ENCODE peak calls at places on chromosomes 13 and 19, in five cellular contexts. Q is heart right ventricle, I is cardiac muscle cell, H is A549, N is right lobe of liver. U is an unnamed sample.

GRCh38 chr19:8585894-8586750 is 8.9 kb upstream of the MYO1F start:
- DNase-seq in Q (no peak), I (peak), H (no peak), N (no peak), U (peak)

GRCh38 chr13:47396915-47397314 is 500.1 kb upstream of the HTR2A start:
- DNase-seq in Q (no peak), I (no peak), H (no peak), N (no peak), U (no peak)

GRCh38 chr13:83613524-83613923 is 268.8 kb downstream of the SLITRK1 start:
- DNase-seq in Q (no peak), I (no peak), H (no peak), N (no peak), U (no peak)

GRCh38 chr19:2268480-2268830 is 12.2 kb upstream of the JSRP1 start:
- DNase-seq in Q (no peak), I (no peak), H (no peak), N (no peak), U (peak)

GRCh38 chr19:16206046-16206605 is 8.4 kb downstream of the AP1M1 start:
- DNase-seq in Q (no peak), I (no peak), H (no peak), N (no peak), U (no peak)

GRCh38 chr19:50415661-50416033 is 3.1 kb upstream of the SPIB start:
- DNase-seq in Q (no peak), I (no peak), H (no peak), N (no peak), U (peak)

GRCh38 chr19:51124216-51124615 is 490 bp upstream of the SIGLEC9 start:
- DNase-seq in Q (no peak), I (no peak), H (no peak), N (no peak), U (no peak)

GRCh38 chr13:49641810-49642291 is 13.5 kb downstream of the ARL11 start:
- DNase-seq in Q (peak), I (no peak), H (no peak), N (peak), U (no peak)

GRCh38 chr13:112968380-112968909 is 569 bp upstream of the MCF2L start:
- DNase-seq in Q (no peak), I (peak), H (peak), N (peak), U (no peak)

GRCh38 chr19:17125728-17126677 is 50.4 kb downstream of the MYO9B start:
- DNase-seq in Q (peak), I (no peak), H (no peak), N (peak), U (no peak)

GRCh38 chr13:26811636-26812035 is 51.0 kb upstream of the GPR12 start:
- DNase-seq in Q (no peak), I (no peak), H (no peak), N (no peak), U (no peak)

GRCh38 chr19:39304701-39305571 is 8.7 kb downstream of the IFNL1 start:
- DNase-seq in Q (no peak), I (peak), H (no peak), N (no peak), U (no peak)

GRCh38 chr19:32702010-32702409 is 10.4 kb downstream of the NUDT19 start:
- DNase-seq in Q (no peak), I (no peak), H (no peak), N (no peak), U (no peak)

GRCh38 chr13:19634129-19634740 is 776 bp downstream of the MPHOSPH8 start:
- DNase-seq in Q (no peak), I (peak), H (no peak), N (no peak), U (peak)

GRCh38 chr19:47762615-47763308 is 15.7 kb upstream of the SELENOW start:
- DNase-seq in Q (peak), I (no peak), H (no peak), N (no peak), U (no peak)

GRCh38 chr13:79386125-79386822 is 19.8 kb downstream of the RBM26 start:
- DNase-seq in Q (no peak), I (no peak), H (no peak), N (no peak), U (no peak)

GRCh38 chr19:56671613-56671994 is at the start of gene ZNF835:
- DNase-seq in Q (peak), I (peak), H (no peak), N (peak), U (no peak)

GRCh38 chr13:99190147-99190985 is 10.3 kb upstream of the UBAC2 start:
- DNase-seq in Q (no peak), I (no peak), H (no peak), N (no peak), U (no peak)
- H3K27ac ChIP-seq in Q (no peak), I (no peak), H (no peak), N (no peak), U (no peak)

DNA sequence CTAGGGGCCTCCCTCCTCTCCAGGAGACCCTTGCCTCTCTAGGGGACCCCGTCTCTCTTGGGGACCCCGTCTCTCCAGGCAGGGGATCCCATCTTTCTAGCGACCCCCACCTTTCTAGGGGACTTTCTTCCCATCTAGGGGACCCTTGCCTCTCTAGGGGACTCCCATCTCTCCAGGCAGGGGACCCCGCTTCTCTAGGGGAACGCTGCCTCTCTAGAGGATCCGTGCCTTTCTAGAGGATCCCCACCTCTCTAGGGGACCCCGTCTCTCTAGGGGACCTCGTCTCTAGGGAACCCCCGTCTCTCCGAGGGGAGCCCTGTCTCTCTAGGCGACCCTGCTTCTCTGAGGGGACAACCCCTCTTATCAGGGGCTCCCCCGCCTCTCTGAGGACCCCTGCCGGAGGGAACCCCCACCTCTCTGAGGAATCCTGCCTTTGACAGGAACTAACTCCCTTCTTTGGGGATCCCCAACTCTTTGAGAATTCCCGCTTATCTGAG is 19.1 kb upstream of the GATAD2A start:
- DNase-seq in Q (no peak), I (no peak), H (no peak), N (no peak), U (no peak)
- TF ChIP-seq CTCF in Q (peak), I (peak), H (no peak), N (no peak), U (no peak)

GRCh38 chr19:460877-461609 is at the start of gene SHC2:
- DNase-seq in Q (peak), I (peak), H (no peak), N (no peak), U (no peak)

GRCh38 chr19:457636-458035 is 3.2 kb downstream of the SHC2 start:
- DNase-seq in Q (no peak), I (no peak), H (no peak), N (no peak), U (no peak)

GRCh38 chr19:458091-459042 is 2.5 kb downstream of the SHC2 start:
- DNase-seq in Q (no peak), I (no peak), H (no peak), N (no peak), U (no peak)

GRCh38 chr19:461664-462551 is 1.1 kb upstream of the SHC2 start:
- DNase-seq in Q (no peak), I (peak), H (no peak), N (peak), U (no peak)

GRCh38 chr19:459724-460511 is 915 bp downstream of the SHC2 start:
- DNase-seq in Q (peak), I (peak), H (peak), N (peak), U (no peak)
- H3K27ac ChIP-seq in Q (peak), I (peak), H (peak), N (peak), U (no peak)

GRCh38 chr13:24134772-24135171 is 25.7 kb upstream of the SPATA13 start:
- DNase-seq in Q (no peak), I (no peak), H (no peak), N (no peak), U (no peak)

GRCh38 chr13:24130134-24130792 is 30.3 kb upstream of the SPATA13 start:
- DNase-seq in Q (no peak), I (no peak), H (no peak), N (no peak), U (no peak)

GRCh38 chr13:24128962-24129361 is 31.6 kb upstream of the SPATA13 start:
- DNase-seq in Q (no peak), I (no peak), H (no peak), N (no peak), U (no peak)

GRCh38 chr13:24133396-24133795 is 27.1 kb upstream of the SPATA13 start:
- DNase-seq in Q (no peak), I (no peak), H (no peak), N (no peak), U (no peak)

GRCh38 chr13:24131749-24132148 is 28.8 kb upstream of the SPATA13 start:
- DNase-seq in Q (no peak), I (no peak), H (no peak), N (no peak), U (no peak)
- TF ChIP-seq CTCF in Q (no peak), I (no peak), H (no peak), N (no peak), U (no peak)

DNA sequence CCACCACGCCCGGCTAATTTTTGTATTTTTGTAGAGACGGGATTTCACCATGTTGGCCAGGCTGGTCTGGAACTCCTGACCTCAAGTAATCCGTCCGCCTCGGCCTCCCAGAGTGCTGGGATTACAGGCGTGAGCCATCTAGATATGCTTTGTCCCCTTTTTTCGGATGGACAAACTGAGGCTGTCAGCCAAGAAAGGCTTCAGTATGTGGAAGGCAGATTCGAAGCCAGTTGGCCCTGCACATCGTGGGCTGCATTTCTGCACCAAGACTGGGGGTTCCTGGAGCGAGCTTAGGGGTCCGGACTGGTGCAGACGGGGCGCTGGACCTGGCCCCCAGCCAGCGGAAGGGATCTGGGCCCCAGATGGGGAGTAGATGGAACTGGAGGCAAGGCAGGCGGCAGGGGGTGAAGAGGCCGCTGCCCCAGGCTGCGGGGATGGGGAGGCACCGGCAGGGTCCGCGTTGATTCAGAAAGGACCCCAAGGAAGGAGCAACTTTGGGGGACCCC is 9.7 kb upstream of the JUND start:
- DNase-seq in Q (no peak), I (no peak), H (no peak), N (peak), U (no peak)
- H3K27ac ChIP-seq in Q (peak), I (peak), H (peak), N (peak), U (no peak)

DNA sequence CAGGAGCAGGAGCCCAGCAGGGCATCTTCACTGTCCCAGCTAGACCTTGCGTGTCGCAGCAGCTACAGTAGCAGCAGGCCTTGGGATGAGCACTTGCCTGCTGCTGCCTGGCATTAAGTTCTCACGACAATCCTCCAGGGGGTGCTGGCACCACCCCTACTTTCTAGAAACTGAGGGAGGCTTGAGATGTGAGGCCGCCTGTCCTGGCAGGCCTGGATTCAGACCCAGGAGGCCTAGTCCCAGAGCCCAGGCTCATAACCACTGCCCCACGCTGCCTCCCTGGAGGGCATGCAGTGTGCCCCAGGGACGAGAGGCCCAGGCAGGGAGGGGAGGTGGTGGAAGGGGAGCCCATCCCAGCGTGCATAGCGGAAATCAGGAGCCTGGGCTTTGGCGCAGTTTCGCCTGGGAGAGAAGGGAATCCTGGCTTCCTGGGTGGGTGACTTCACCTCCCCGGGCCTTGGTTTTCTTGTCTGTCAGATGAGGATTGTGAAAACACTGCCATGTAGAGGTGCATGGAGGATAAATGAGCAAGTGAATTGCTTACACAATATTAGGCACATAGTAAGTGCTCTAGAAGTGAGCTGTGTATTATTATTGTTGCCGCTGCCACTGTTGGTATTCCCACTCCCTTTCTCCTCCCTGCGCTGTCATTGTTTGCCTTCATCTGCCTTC is 26.1 kb downstream of the PPP5C start:
- DNase-seq in Q (no peak), I (no peak), H (peak), N (peak), U (no peak)
- TF ChIP-seq CTCF in Q (no peak), I (peak), H (peak), N (no peak), U (no peak)

DNA sequence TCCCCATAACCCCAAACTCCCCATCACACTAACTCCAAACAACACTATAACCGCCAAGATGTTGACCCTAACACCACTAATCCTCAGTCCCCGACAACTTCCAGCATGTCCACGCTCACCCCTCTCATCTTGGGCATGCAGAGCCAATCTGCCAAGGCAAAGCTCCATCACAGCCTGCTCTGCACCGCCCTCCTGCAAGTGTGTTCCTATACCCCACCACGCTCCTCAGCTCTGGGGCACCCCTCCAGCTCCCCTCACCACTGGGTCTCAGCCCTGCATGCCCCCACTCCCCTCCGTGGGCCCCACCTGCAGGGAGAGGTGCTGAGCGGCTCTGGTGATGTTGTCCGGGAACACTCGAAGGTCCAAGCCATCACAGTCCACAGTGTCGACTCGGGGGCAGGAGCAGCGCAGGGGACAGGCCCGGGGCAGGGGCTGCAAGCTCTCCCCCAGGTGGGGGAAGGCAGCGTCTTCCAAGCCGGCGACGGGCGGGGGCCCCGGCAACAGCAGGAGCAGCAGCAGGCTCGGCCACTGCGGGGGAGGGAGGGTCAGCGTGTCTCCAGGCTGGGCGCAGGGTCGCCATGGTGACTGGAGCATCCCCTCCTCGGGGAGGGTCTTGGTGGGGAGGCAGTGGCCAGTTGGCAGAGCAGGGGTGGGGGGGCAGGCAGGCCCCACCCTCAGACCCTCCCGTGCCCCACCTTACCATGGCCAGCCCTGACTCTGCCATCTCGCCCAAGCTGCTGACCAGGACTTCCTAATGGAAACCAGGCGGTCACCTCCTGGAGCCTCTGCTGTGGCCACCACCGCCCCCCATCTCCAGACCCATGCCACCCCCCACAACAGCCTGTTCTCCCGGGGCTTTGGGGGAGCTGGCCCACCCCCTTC is 497 bp downstream of the PODNL1 start:
- DNase-seq in Q (no peak), I (no peak), H (no peak), N (no peak), U (no peak)
- H3K27ac ChIP-seq in Q (no peak), I (no peak), H (peak), N (no peak), U (no peak)

DNA sequence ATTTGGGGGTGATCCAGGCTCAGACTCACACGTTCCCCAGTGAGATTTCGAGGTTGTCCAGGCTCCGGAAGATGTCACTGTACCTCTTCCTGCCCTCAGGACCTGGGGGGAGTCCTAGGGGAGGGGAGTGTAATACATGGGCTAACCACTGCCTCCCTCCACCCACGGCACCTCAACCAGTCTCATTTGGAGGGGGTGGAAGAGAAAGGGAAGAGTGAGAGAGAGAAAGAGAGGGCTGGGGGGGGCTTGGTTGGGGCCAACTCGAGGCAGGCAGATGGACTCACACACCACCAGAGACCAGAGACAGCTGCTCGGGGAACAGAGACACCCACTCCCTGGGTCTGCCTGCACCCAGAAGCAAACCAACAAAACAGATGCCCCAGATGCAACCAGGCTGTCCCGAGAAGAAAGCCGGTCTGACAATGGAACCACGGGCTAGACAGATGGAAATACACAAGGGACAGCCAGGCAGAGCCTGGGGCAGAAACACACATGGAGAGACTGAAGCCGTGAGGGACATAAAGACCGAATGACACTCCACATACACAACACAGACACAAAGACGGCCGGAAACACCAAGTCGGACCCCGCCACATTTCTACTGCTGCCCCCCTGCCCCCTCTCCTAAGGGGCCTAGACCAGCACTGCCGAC is 825 bp downstream of the GMIP start:
- DNase-seq in Q (no peak), I (no peak), H (peak), N (no peak), U (no peak)
- TF ChIP-seq CTCF in Q (no peak), I (no peak), H (no peak), N (no peak), U (no peak)

GRCh38 chr19:52428937-52429336 is at the start of gene ZNF534:
- DNase-seq in Q (no peak), I (no peak), H (no peak), N (no peak), U (no peak)
- H3K27ac ChIP-seq in Q (no peak), I (no peak), H (no peak), N (no peak), U (no peak)

U was measured in MM.1S.